ENCODE peak calls at places on chromosomes 7 and 10, in ten cellular contexts. One of them, this sample, is unnamed.

GRCh38 chr7:72152171-72153131 is 259.7 kb downstream of the CALN1 start:
- DNase-seq in IMR-90: no peak
- DNase-seq in endothelial cell: no peak
- DNase-seq in cardiac fibroblast: no peak
- DNase-seq in spleen: no peak
- DNase-seq in CD8-positive, alpha-beta T cell: no peak
- DNase-seq in breast epithelium: no peak
- DNase-seq in WTC11: no peak
- DNase-seq in astrocyte of the spinal cord: no peak
- DNase-seq in K562: no peak
- DNase-seq in this sample: no peak

GRCh38 chr7:157700237-157701005 is 363.6 kb downstream of the DNAJB6 start:
- DNase-seq in IMR-90: no peak
- DNase-seq in endothelial cell: no peak
- DNase-seq in cardiac fibroblast: no peak
- DNase-seq in spleen: peak
- DNase-seq in CD8-positive, alpha-beta T cell: no peak
- DNase-seq in breast epithelium: peak
- DNase-seq in WTC11: no peak
- DNase-seq in astrocyte of the spinal cord: no peak
- DNase-seq in K562: no peak
- DNase-seq in this sample: no peak

GRCh38 chr7:142459557-142459963 is 201.7 kb upstream of the PRSS58 start:
- DNase-seq in IMR-90: peak
- DNase-seq in endothelial cell: no peak
- DNase-seq in cardiac fibroblast: peak
- DNase-seq in spleen: no peak
- DNase-seq in CD8-positive, alpha-beta T cell: no peak
- DNase-seq in breast epithelium: no peak
- DNase-seq in WTC11: no peak
- DNase-seq in astrocyte of the spinal cord: peak
- DNase-seq in K562: peak
- DNase-seq in this sample: no peak

GRCh38 chr7:152602962-152603361 is 73.0 kb downstream of the XRCC2 start:
- DNase-seq in IMR-90: peak
- DNase-seq in endothelial cell: no peak
- DNase-seq in cardiac fibroblast: peak
- DNase-seq in spleen: no peak
- DNase-seq in CD8-positive, alpha-beta T cell: no peak
- DNase-seq in breast epithelium: no peak
- DNase-seq in WTC11: no peak
- DNase-seq in astrocyte of the spinal cord: no peak
- DNase-seq in K562: no peak
- DNase-seq in this sample: no peak

GRCh38 chr7:109751241-109751640 is 1181.6 kb downstream of the DNAJB9 start:
- DNase-seq in IMR-90: peak
- DNase-seq in endothelial cell: no peak
- DNase-seq in cardiac fibroblast: no peak
- DNase-seq in spleen: no peak
- DNase-seq in CD8-positive, alpha-beta T cell: no peak
- DNase-seq in breast epithelium: no peak
- DNase-seq in WTC11: no peak
- DNase-seq in astrocyte of the spinal cord: peak
- DNase-seq in K562: no peak
- DNase-seq in this sample: no peak

GRCh38 chr10:5285186-5285585 is 79.6 kb upstream of the UCN3 start:
- DNase-seq in IMR-90: no peak
- DNase-seq in endothelial cell: no peak
- DNase-seq in cardiac fibroblast: no peak
- DNase-seq in spleen: no peak
- DNase-seq in CD8-positive, alpha-beta T cell: no peak
- DNase-seq in breast epithelium: no peak
- DNase-seq in WTC11: no peak
- DNase-seq in astrocyte of the spinal cord: no peak
- DNase-seq in K562: no peak
- DNase-seq in this sample: no peak

GRCh38 chr10:62594093-62594520 is 210.4 kb upstream of the ADO start:
- DNase-seq in IMR-90: peak
- DNase-seq in endothelial cell: peak
- DNase-seq in cardiac fibroblast: peak
- DNase-seq in spleen: peak
- DNase-seq in CD8-positive, alpha-beta T cell: peak
- DNase-seq in breast epithelium: no peak
- DNase-seq in WTC11: peak
- DNase-seq in astrocyte of the spinal cord: peak
- DNase-seq in K562: peak
- DNase-seq in this sample: no peak

GRCh38 chr10:11697718-11698527 is 44.3 kb upstream of the ECHDC3 start:
- DNase-seq in IMR-90: no peak
- DNase-seq in endothelial cell: no peak
- DNase-seq in cardiac fibroblast: no peak
- DNase-seq in spleen: no peak
- DNase-seq in CD8-positive, alpha-beta T cell: no peak
- DNase-seq in breast epithelium: no peak
- DNase-seq in WTC11: no peak
- DNase-seq in astrocyte of the spinal cord: no peak
- DNase-seq in K562: no peak
- DNase-seq in this sample: no peak

DNA sequence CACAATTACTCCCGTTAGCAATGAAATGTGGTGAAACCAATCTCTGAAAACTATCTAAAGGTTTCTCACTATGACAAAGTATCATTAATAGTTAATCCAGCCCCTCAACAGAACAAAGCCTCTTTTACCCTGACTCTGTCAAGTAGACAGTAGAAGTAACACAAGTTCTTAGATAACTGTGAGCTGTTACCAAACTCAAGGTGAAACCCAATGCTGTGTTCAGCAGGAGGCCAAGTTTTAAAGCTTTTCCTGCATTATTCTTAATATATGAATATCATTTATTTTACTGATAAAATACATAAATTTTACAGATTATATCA is 109.1 kb downstream of the SRPK2 start:
- DNase-seq in IMR-90: no peak
- DNase-seq in endothelial cell: no peak
- DNase-seq in cardiac fibroblast: no peak
- DNase-seq in spleen: no peak
- DNase-seq in CD8-positive, alpha-beta T cell: no peak
- DNase-seq in breast epithelium: no peak
- DNase-seq in WTC11: no peak
- DNase-seq in astrocyte of the spinal cord: no peak
- DNase-seq in K562: no peak
- DNase-seq in this sample: no peak
- TF ChIP-seq CTCF in IMR-90: no peak
- TF ChIP-seq CTCF in endothelial cell: no peak
- TF ChIP-seq CTCF in cardiac fibroblast: no peak
- TF ChIP-seq CTCF in spleen: no peak
- TF ChIP-seq CTCF in CD8-positive, alpha-beta T cell: no peak
- TF ChIP-seq CTCF in breast epithelium: no peak
- TF ChIP-seq CTCF in WTC11: no peak
- TF ChIP-seq CTCF in astrocyte of the spinal cord: no peak
- TF ChIP-seq CTCF in K562: no peak
- TF ChIP-seq CTCF in this sample: no peak

GRCh38 chr10:97707134-97707861 is 6.2 kb upstream of the MARVELD1 start:
- DNase-seq in IMR-90: no peak
- DNase-seq in endothelial cell: no peak
- DNase-seq in cardiac fibroblast: no peak
- DNase-seq in spleen: peak
- DNase-seq in CD8-positive, alpha-beta T cell: no peak
- DNase-seq in breast epithelium: no peak
- DNase-seq in WTC11: no peak
- DNase-seq in astrocyte of the spinal cord: no peak
- DNase-seq in K562: no peak
- DNase-seq in this sample: no peak

GRCh38 chr10:97708976-97709745 is 4.4 kb upstream of the MARVELD1 start:
- DNase-seq in IMR-90: peak
- DNase-seq in endothelial cell: peak
- DNase-seq in cardiac fibroblast: peak
- DNase-seq in spleen: peak
- DNase-seq in CD8-positive, alpha-beta T cell: peak
- DNase-seq in breast epithelium: peak
- DNase-seq in WTC11: peak
- DNase-seq in astrocyte of the spinal cord: peak
- DNase-seq in K562: peak
- DNase-seq in this sample: peak

GRCh38 chr10:97708167-97708566 is 5.4 kb upstream of the MARVELD1 start:
- DNase-seq in IMR-90: no peak
- DNase-seq in endothelial cell: no peak
- DNase-seq in cardiac fibroblast: no peak
- DNase-seq in spleen: peak
- DNase-seq in CD8-positive, alpha-beta T cell: no peak
- DNase-seq in breast epithelium: no peak
- DNase-seq in WTC11: no peak
- DNase-seq in astrocyte of the spinal cord: no peak
- DNase-seq in K562: no peak
- DNase-seq in this sample: no peak

GRCh38 chr10:97711640-97712267 is 1.8 kb upstream of the MARVELD1 start:
- DNase-seq in IMR-90: no peak
- DNase-seq in endothelial cell: no peak
- DNase-seq in cardiac fibroblast: no peak
- DNase-seq in spleen: no peak
- DNase-seq in CD8-positive, alpha-beta T cell: no peak
- DNase-seq in breast epithelium: no peak
- DNase-seq in WTC11: no peak
- DNase-seq in astrocyte of the spinal cord: no peak
- DNase-seq in K562: no peak
- DNase-seq in this sample: no peak

DNA sequence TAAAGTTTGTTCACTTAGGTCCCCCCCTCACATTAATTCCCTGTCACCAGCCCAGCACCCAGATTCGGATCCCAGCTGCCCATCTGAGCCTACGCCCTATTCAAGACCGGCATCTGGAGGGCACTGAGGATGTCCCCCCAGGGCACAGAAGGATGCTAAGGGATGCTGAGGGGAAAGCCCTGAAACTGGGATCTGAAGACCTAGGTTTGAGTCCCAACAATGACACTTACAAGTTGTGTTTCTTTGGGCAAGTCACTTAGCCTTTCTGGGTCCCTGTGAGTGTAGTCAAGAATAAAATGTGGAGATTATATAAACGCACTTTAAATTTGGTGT is 3.8 kb upstream of the MARVELD1 start:
- DNase-seq in IMR-90: no peak
- DNase-seq in endothelial cell: no peak
- DNase-seq in cardiac fibroblast: no peak
- DNase-seq in spleen: no peak
- DNase-seq in CD8-positive, alpha-beta T cell: no peak
- DNase-seq in breast epithelium: no peak
- DNase-seq in WTC11: no peak
- DNase-seq in astrocyte of the spinal cord: no peak
- DNase-seq in K562: no peak
- DNase-seq in this sample: no peak
- TF ChIP-seq CTCF in IMR-90: no peak
- TF ChIP-seq CTCF in endothelial cell: no peak
- TF ChIP-seq CTCF in cardiac fibroblast: no peak
- TF ChIP-seq CTCF in spleen: no peak
- TF ChIP-seq CTCF in CD8-positive, alpha-beta T cell: no peak
- TF ChIP-seq CTCF in breast epithelium: no peak
- TF ChIP-seq CTCF in WTC11: no peak
- TF ChIP-seq CTCF in astrocyte of the spinal cord: no peak
- TF ChIP-seq CTCF in K562: no peak
- TF ChIP-seq CTCF in this sample: no peak

GRCh38 chr10:33327750-33328149 is 6.7 kb downstream of the NRP1 start:
- DNase-seq in IMR-90: peak
- DNase-seq in endothelial cell: no peak
- DNase-seq in cardiac fibroblast: no peak
- DNase-seq in spleen: no peak
- DNase-seq in CD8-positive, alpha-beta T cell: no peak
- DNase-seq in breast epithelium: no peak
- DNase-seq in WTC11: no peak
- DNase-seq in astrocyte of the spinal cord: no peak
- DNase-seq in K562: no peak
- DNase-seq in this sample: no peak
- TF ChIP-seq CTCF in IMR-90: peak
- TF ChIP-seq CTCF in endothelial cell: no peak
- TF ChIP-seq CTCF in cardiac fibroblast: peak
- TF ChIP-seq CTCF in spleen: no peak
- TF ChIP-seq CTCF in CD8-positive, alpha-beta T cell: no peak
- TF ChIP-seq CTCF in breast epithelium: no peak
- TF ChIP-seq CTCF in WTC11: no peak
- TF ChIP-seq CTCF in astrocyte of the spinal cord: peak
- TF ChIP-seq CTCF in K562: no peak
- TF ChIP-seq CTCF in this sample: no peak

GRCh38 chr7:101171442-101171837 is 6.1 kb upstream of the VGF start:
- DNase-seq in IMR-90: no peak
- DNase-seq in endothelial cell: no peak
- DNase-seq in cardiac fibroblast: no peak
- DNase-seq in spleen: no peak
- DNase-seq in CD8-positive, alpha-beta T cell: no peak
- DNase-seq in breast epithelium: no peak
- DNase-seq in WTC11: no peak
- DNase-seq in astrocyte of the spinal cord: no peak
- DNase-seq in K562: no peak
- DNase-seq in this sample: no peak
- TF ChIP-seq CTCF in IMR-90: peak
- TF ChIP-seq CTCF in endothelial cell: no peak
- TF ChIP-seq CTCF in cardiac fibroblast: peak
- TF ChIP-seq CTCF in spleen: no peak
- TF ChIP-seq CTCF in CD8-positive, alpha-beta T cell: no peak
- TF ChIP-seq CTCF in breast epithelium: no peak
- TF ChIP-seq CTCF in WTC11: no peak
- TF ChIP-seq CTCF in astrocyte of the spinal cord: peak
- TF ChIP-seq CTCF in K562: peak
- TF ChIP-seq CTCF in this sample: no peak

DNA sequence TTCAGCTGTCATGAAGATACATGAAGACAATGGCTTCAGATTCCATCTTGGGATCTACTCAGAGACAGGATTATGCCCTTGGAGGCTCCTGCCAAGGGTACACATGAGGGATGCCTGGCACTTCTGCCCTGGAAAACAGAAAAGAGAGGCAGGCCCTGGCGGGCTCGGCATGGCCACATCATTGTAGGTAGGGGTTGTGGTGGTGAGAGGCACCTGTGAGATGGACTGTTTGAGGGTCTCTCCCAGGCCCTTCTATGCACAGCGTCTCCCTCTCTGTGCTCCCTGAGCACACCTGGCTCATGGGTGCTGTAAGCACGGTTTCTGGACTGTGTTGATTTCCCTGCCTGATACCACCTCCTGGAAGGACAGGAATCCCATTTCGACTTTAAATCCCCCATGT is 304.3 kb downstream of the GLRX3 start:
- DNase-seq in IMR-90: no peak
- DNase-seq in endothelial cell: no peak
- DNase-seq in cardiac fibroblast: no peak
- DNase-seq in spleen: no peak
- DNase-seq in CD8-positive, alpha-beta T cell: no peak
- DNase-seq in breast epithelium: no peak
- DNase-seq in WTC11: no peak
- DNase-seq in astrocyte of the spinal cord: no peak
- DNase-seq in K562: no peak
- DNase-seq in this sample: no peak
- TF ChIP-seq CTCF in IMR-90: no peak
- TF ChIP-seq CTCF in endothelial cell: no peak
- TF ChIP-seq CTCF in cardiac fibroblast: no peak
- TF ChIP-seq CTCF in spleen: no peak
- TF ChIP-seq CTCF in CD8-positive, alpha-beta T cell: no peak
- TF ChIP-seq CTCF in breast epithelium: no peak
- TF ChIP-seq CTCF in WTC11: no peak
- TF ChIP-seq CTCF in astrocyte of the spinal cord: no peak
- TF ChIP-seq CTCF in K562: no peak
- TF ChIP-seq CTCF in this sample: no peak

GRCh38 chr10:102710604-102711003 is 3.6 kb downstream of the ARL3 start:
- DNase-seq in IMR-90: peak
- DNase-seq in endothelial cell: no peak
- DNase-seq in cardiac fibroblast: peak
- DNase-seq in spleen: no peak
- DNase-seq in CD8-positive, alpha-beta T cell: no peak
- DNase-seq in breast epithelium: no peak
- DNase-seq in WTC11: no peak
- DNase-seq in astrocyte of the spinal cord: peak
- DNase-seq in K562: peak
- DNase-seq in this sample: no peak
- TF ChIP-seq CTCF in IMR-90: no peak
- TF ChIP-seq CTCF in endothelial cell: no peak
- TF ChIP-seq CTCF in cardiac fibroblast: peak
- TF ChIP-seq CTCF in spleen: no peak
- TF ChIP-seq CTCF in CD8-positive, alpha-beta T cell: no peak
- TF ChIP-seq CTCF in breast epithelium: no peak
- TF ChIP-seq CTCF in WTC11: no peak
- TF ChIP-seq CTCF in astrocyte of the spinal cord: no peak
- TF ChIP-seq CTCF in K562: no peak
- TF ChIP-seq CTCF in this sample: no peak

This sample was measured in omental fat pad.